ENCODE peak calls at places on chromosomes 6 and 20, in ten cellular contexts. E is breast epithelium; F is mammary epithelial cell; D is pancreas; X is Caco-2; N is uterus; W is naive thymus-derived CD4-positive, alpha-beta T cell; R is left ventricle myocardium inferior; T is adipocyte; B is fibroblast of lung. U is an unnamed sample. For H3K36me3, the result is how much of the 10 kb centered on the place peaks cover.

GRCh38 chr20:829531-829930 is 4.0 kb upstream of the FAM110A start:
- DNase-seq in N (no peak), F (no peak), B (peak), X (no peak), D (no peak), E (no peak), R (no peak), W (no peak), T (no peak), U (no peak)

GRCh38 chr6:168137024-168137423 is 58.0 kb upstream of the FRMD1 start:
- DNase-seq in X (no peak), B (no peak), W (no peak), R (no peak), T (no peak), N (no peak), D (no peak), F (no peak), E (no peak), U (no peak)

GRCh38 chr6:139114741-139115140 is 20.1 kb upstream of the HECA start:
- DNase-seq in X (no peak), T (no peak), F (no peak), W (no peak), N (no peak), R (no peak), B (no peak), E (no peak), D (no peak), U (no peak)

GRCh38 chr20:64101731-64102621 is 5.4 kb downstream of the NPBWR2 start:
- DNase-seq in E (no peak), F (no peak), X (peak), W (peak), N (no peak), T (peak), B (no peak), D (peak), R (peak), U (no peak)

GRCh38 chr20:25676164-25676809 is 20.4 kb downstream of the ZNF337 start:
- DNase-seq in E (no peak), R (no peak), X (no peak), B (peak), W (no peak), F (peak), T (peak), N (no peak), D (no peak), U (no peak)

GRCh38 chr6:168625602-168626001 is 184.6 kb downstream of the SMOC2 start:
- DNase-seq in N (no peak), T (no peak), D (no peak), R (no peak), X (no peak), E (no peak), F (no peak), W (no peak), B (no peak), U (no peak)

GRCh38 chr6:88238065-88238464 is 71.9 kb upstream of the CNR1 start:
- DNase-seq in W (no peak), D (no peak), X (no peak), B (peak), T (no peak), R (no peak), E (no peak), N (no peak), F (peak), U (no peak)

GRCh38 chr6:103874575-103874974 is 985.1 kb downstream of the HACE1 start:
- DNase-seq in F (no peak), X (no peak), B (no peak), E (no peak), N (no peak), R (no peak), D (no peak), T (no peak), W (no peak), U (no peak)

GRCh38 chr6:149852180-149852579 is 12.0 kb downstream of the LRP11 start:
- DNase-seq in D (no peak), T (peak), N (no peak), R (no peak), X (no peak), B (peak), F (peak), W (no peak), E (peak), U (no peak)

GRCh38 chr20:32807706-32808105 is 12.0 kb upstream of the MAPRE1 start:
- DNase-seq in X (no peak), F (no peak), R (no peak), W (no peak), N (no peak), E (no peak), B (no peak), T (no peak), D (no peak), U (no peak)

DNA sequence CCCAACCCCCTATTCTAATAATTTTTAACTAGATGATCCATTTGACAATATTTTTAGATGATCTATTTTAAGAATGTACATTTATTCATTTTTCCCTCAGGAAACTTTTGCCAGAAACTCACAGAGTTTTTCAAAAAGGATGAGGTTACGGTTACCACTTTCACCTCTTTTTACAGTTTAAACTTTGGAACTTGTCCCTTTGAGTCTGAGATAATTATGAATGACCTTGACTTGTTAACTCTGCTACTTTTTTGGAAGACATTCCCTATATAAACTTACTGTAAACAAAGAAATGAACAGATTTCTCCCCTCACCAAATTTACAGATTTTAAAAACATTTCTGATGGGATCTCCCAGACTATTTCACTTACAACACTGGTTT is 18.4 kb upstream of the BLOC1S5 start:
- DNase-seq in X (no peak), E (no peak), F (no peak), W (no peak), B (no peak), T (no peak), D (no peak), R (no peak), N (no peak), U (no peak)
- H3K36me3 ChIP-seq in X (under half), E (under half), F (under half), W (under half), B (under half), T (under half), D (under half), R (under half), N (under half), U (under half)

DNA sequence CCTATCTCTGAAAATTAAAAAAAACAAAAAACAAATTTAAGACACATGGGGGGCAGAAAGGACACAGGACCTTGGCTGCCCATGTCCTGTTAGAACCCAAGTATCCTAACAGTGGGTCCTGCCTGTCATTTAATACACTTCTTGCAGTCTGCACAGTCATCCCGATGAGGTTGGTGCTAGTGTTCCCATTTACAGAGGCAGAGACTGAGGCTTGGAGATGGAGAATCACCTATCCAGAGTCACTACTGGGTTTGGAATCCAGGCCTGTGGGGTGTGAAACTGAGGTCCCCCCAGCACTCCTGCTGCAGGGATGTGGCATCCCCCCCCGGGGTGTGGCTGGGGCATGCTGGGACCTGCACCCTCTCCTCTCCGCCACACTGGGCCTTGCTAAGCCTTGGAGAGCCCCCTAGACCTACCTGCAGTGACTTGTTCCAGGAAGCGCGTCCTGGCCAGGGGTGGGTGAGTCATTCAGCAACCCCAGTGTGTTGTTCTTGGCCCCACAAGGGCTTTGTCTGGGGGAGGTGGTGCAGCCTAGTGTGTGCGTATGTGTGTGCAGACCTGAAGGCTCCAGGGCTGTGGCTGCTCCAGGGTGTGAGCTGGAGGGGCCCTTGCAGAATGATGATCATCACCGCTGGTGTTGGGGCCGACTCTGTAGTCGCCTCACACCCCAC is 49.7 kb downstream of the BCAS4 start:
- DNase-seq in T (peak), E (peak), F (peak), D (no peak), B (peak), N (no peak), W (peak), R (no peak), X (no peak), U (no peak)
- H3K36me3 ChIP-seq in T (under half), E (under half), F (under half), D (under half), B (under half), N (under half), W (half or more), R (under half), X (under half), U (under half)

GRCh38 chr20:49248879-49249665 is 28.8 kb downstream of the ZNFX1 start:
- DNase-seq in W (no peak), X (peak), T (no peak), D (no peak), E (no peak), N (no peak), R (no peak), F (peak), B (no peak), U (no peak)
- H3K36me3 ChIP-seq in W (half or more), X (under half), T (half or more), D (under half), E (under half), N (under half), R (half or more), F (under half), B (under half), U (half or more)

GRCh38 chr6:110322151-110323003 is 35.8 kb downstream of the METTL24 start:
- DNase-seq in R (no peak), X (no peak), D (no peak), N (no peak), E (no peak), T (no peak), B (no peak), W (no peak), F (no peak), U (no peak)

GRCh38 chr6:110325197-110325596 is 33.0 kb downstream of the METTL24 start:
- DNase-seq in W (no peak), F (no peak), X (no peak), N (peak), B (peak), D (no peak), R (no peak), T (peak), E (no peak), U (no peak)

GRCh38 chr6:110319843-110320242 is 38.3 kb downstream of the METTL24 start:
- DNase-seq in W (no peak), D (no peak), R (no peak), F (no peak), X (no peak), N (no peak), B (no peak), E (no peak), T (no peak), U (no peak)

GRCh38 chr6:110320307-110320706 is 37.8 kb downstream of the METTL24 start:
- DNase-seq in T (no peak), W (no peak), N (no peak), F (no peak), X (no peak), D (no peak), E (no peak), R (no peak), B (no peak), U (no peak)

DNA sequence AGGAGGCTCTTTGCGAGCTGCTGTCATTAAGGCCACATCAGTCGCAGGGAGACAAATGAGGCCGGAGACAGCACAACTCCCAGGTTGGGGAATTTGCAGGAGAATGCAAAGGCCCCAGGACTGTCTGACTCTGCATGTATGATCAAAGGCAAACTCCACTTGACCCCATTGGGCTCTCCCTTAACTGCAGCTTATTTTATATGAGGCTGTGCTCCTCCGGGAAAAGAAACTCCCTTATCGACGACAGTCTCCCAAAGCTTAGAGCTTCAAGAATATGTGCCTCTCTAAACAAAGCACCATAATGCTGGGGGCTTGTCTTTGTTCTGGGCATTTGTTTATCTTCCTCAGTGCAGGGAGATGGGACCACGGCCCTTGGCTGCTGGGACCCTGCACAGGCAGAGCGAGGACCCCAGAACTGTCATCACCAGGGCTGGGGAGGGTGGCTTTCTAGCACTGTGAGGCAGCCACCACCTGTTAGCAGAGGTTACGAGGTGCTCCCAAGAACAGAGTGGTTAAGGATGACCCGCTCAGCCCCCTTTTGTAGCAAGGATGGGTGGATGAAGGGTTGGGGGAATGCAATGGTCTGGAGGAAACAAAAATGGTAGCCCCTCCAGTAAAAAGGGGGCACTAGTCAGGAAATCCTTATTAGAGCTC is 35.0 kb downstream of the METTL24 start:
- DNase-seq in W (no peak), N (no peak), F (no peak), R (no peak), X (no peak), B (no peak), E (no peak), D (no peak), T (no peak), U (no peak)
- H3K36me3 ChIP-seq in W (under half), N (under half), F (under half), R (under half), X (under half), B (under half), E (under half), D (under half), T (under half), U (under half)

DNA sequence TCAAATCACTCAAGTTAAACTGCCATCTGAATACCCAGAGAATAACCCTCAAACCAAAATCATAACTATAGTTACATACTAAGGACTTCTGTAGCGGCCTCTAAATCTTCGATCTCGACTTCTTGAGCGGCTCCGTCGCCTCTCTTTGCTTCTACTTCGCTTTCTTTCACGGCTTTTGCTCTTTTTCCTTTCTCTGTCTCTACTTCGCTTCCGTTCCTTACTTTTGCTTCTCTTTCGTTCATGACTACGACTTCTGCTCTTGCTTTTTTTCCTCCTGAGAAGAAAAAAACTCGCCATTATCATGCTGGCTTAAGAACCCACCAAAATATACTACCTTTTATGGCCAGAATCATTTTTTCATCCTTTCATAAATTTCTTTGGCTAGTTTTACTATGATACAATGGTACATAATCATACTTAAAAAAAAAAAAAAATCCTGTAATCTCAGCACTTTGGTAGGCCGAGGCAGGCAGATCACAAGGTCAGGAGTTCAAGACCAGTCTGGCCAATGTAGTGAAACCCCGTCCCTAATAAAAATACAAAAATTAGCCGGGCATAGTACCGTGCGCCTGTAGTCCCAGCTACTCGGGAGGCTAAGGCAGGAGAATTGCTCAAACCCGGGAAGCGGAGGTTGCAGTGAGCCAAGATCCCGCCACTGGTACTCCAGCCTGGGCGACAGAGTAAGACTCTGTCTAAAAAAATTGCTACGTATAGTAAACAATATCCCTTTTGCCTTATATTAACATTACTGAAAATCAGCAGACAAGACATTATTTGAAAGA is 10.0 kb downstream of the RBM39 start:
- DNase-seq in N (no peak), R (no peak), W (no peak), D (no peak), B (no peak), X (no peak), F (no peak), T (no peak), E (no peak), U (no peak)
- H3K36me3 ChIP-seq in N (under half), R (half or more), W (half or more), D (under half), B (under half), X (under half), F (half or more), T (half or more), E (under half), U (half or more)

DNA sequence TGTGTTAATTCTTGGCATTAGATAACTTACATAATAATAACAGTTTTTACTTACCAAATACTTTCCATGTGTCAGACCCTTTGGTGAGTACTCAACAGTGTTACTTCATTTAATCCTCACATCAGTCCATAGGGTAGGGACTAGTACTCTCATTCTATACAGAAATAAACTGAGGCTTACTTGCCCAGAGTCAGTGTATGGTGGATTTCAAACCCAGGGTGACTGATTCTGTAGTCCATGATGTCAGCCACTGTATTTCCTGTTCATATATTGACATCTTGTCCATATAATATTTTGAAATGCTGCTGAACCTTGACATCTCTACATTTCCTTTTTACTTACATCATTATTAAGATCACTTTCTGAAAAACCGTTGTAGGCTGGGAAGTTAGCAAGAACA is 2.5 kb upstream of the PNLDC1 start:
- DNase-seq in E (no peak), R (no peak), D (no peak), F (no peak), X (no peak), B (no peak), W (no peak), N (no peak), T (no peak), U (no peak)
- H3K36me3 ChIP-seq in E (under half), R (half or more), D (under half), F (under half), X (under half), B (under half), W (under half), N (under half), T (half or more), U (half or more)

DNA sequence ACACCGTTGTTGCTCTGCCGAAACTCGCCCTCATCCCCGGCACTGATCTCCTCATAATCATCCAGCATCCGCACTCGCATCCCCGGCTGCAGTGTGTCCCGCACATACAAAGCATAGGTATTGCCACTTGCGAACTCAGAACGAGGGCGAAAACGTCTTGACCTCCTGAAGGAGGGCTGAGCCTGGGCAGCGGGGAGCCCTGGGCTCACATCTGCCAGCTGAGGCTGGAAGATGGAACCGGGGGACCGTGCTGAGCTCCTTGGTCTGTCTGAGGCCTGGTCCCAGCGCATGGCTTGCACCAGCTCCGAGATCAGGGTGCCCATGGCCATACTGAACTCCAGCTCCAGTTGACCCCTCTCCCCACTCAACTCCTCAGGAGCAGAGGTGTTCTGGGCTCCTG is 2.7 kb downstream of the CUL7 start:
- DNase-seq in F (no peak), X (no peak), W (no peak), T (no peak), N (no peak), D (no peak), E (no peak), R (no peak), B (no peak), U (no peak)
- H3K36me3 ChIP-seq in F (under half), X (under half), W (under half), T (half or more), N (under half), D (under half), E (under half), R (half or more), B (under half), U (under half)

DNA sequence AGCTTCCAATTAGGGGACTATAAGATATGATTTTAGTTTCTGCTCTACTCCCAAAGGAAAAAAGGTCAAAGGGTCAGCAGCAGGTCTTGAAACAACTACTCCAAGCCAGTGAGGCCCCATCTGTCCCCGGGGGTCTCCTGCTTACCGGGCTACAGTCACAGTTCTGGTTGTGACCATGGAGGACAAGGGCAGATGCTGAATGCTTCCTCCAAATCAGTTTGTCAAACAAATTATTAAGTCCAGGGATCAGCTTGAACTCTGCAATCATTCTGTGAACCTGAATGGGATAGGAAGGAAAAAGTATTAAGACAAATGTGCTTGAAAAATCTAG is 60.2 kb downstream of the MYH7B start:
- DNase-seq in R (no peak), D (no peak), T (no peak), E (no peak), W (no peak), F (no peak), N (no peak), B (no peak), X (no peak), U (no peak)
- H3K36me3 ChIP-seq in R (half or more), D (under half), T (half or more), E (under half), W (half or more), F (under half), N (under half), B (under half), X (under half), U (half or more)